ENCODE peak calls at places on chromosomes 12 and 14, in five cellular contexts. One of them, this sample, is unnamed. For H3K4me1 and H3K27me3, the result is how much of the 10 kb centered on the place peaks cover.

GRCh38 chr12:31900271-31900670 is 58.9 kb upstream of the RESF1 start:
- DNase-seq in NT2/D1: no peak
- DNase-seq in IMR-90: no peak
- DNase-seq in fibroblast of lung: no peak
- DNase-seq in uterus: no peak
- DNase-seq in this sample: no peak

GRCh38 chr14:73717998-73718741 is 4.0 kb upstream of the PNMA1 start:
- DNase-seq in NT2/D1: no peak
- DNase-seq in IMR-90: peak
- DNase-seq in fibroblast of lung: peak
- DNase-seq in uterus: peak
- DNase-seq in this sample: no peak

GRCh38 chr12:92551853-92552397 is 150.9 kb upstream of the PLEKHG7 start:
- DNase-seq in NT2/D1: no peak
- DNase-seq in IMR-90: peak
- DNase-seq in fibroblast of lung: peak
- DNase-seq in uterus: no peak
- DNase-seq in this sample: no peak

GRCh38 chr14:104892517-104893434 is 27.7 kb downstream of the CEP170B start:
- DNase-seq in NT2/D1: no peak
- DNase-seq in IMR-90: no peak
- DNase-seq in fibroblast of lung: no peak
- DNase-seq in uterus: peak
- DNase-seq in this sample: peak

GRCh38 chr12:49098035-49098451 is 3.4 kb upstream of the DHH start:
- DNase-seq in NT2/D1: peak
- DNase-seq in IMR-90: peak
- DNase-seq in fibroblast of lung: peak
- DNase-seq in uterus: no peak
- DNase-seq in this sample: peak

GRCh38 chr12:31732926-31733548 is 4.2 kb upstream of the AMN1 start:
- DNase-seq in NT2/D1: peak
- DNase-seq in IMR-90: peak
- DNase-seq in fibroblast of lung: peak
- DNase-seq in uterus: no peak
- DNase-seq in this sample: no peak

GRCh38 chr14:22887260-22887989 is 4.4 kb downstream of the REM2 start:
- DNase-seq in NT2/D1: peak
- DNase-seq in IMR-90: peak
- DNase-seq in fibroblast of lung: peak
- DNase-seq in uterus: peak
- DNase-seq in this sample: no peak

GRCh38 chr12:50246873-50247612 is 36.3 kb downstream of the LIMA1 start:
- DNase-seq in NT2/D1: no peak
- DNase-seq in IMR-90: peak
- DNase-seq in fibroblast of lung: peak
- DNase-seq in uterus: peak
- DNase-seq in this sample: no peak

GRCh38 chr12:97005612-97006011 is 98.6 kb downstream of the NEDD1 start:
- DNase-seq in NT2/D1: no peak
- DNase-seq in IMR-90: no peak
- DNase-seq in fibroblast of lung: no peak
- DNase-seq in uterus: no peak
- DNase-seq in this sample: no peak

GRCh38 chr12:100404769-100405407 is 48.0 kb downstream of the SLC17A8 start:
- DNase-seq in NT2/D1: peak
- DNase-seq in IMR-90: peak
- DNase-seq in fibroblast of lung: peak
- DNase-seq in uterus: no peak
- DNase-seq in this sample: peak

GRCh38 chr12:43241971-43242370 is 310.0 kb downstream of the ADAMTS20 start:
- DNase-seq in NT2/D1: no peak
- DNase-seq in IMR-90: peak
- DNase-seq in fibroblast of lung: peak
- DNase-seq in uterus: no peak
- DNase-seq in this sample: no peak

GRCh38 chr14:63922696-63923421 is 70.1 kb downstream of the SYNE2 start:
- DNase-seq in NT2/D1: no peak
- DNase-seq in IMR-90: peak
- DNase-seq in fibroblast of lung: peak
- DNase-seq in uterus: no peak
- DNase-seq in this sample: no peak

GRCh38 chr12:105317942-105318614 is 12.4 kb upstream of the C12orf75 start:
- DNase-seq in NT2/D1: no peak
- DNase-seq in IMR-90: no peak
- DNase-seq in fibroblast of lung: peak
- DNase-seq in uterus: no peak
- DNase-seq in this sample: no peak

GRCh38 chr14:94707494-94707893 is 62.4 kb downstream of the GSC start:
- DNase-seq in NT2/D1: peak
- DNase-seq in IMR-90: no peak
- DNase-seq in fibroblast of lung: no peak
- DNase-seq in uterus: no peak
- DNase-seq in this sample: no peak

GRCh38 chr12:113724703-113725556 is 241.2 kb downstream of the RBM19 start:
- DNase-seq in NT2/D1: no peak
- DNase-seq in IMR-90: no peak
- DNase-seq in fibroblast of lung: no peak
- DNase-seq in uterus: no peak
- DNase-seq in this sample: no peak

GRCh38 chr12:13573698-13574321 is 377.3 kb downstream of the EMP1 start:
- DNase-seq in NT2/D1: no peak
- DNase-seq in IMR-90: peak
- DNase-seq in fibroblast of lung: peak
- DNase-seq in uterus: no peak
- DNase-seq in this sample: no peak

GRCh38 chr14:22391908-22392307 is 197.1 kb downstream of the DAD1 start:
- DNase-seq in NT2/D1: peak
- DNase-seq in IMR-90: peak
- DNase-seq in fibroblast of lung: peak
- DNase-seq in uterus: peak
- DNase-seq in this sample: peak

GRCh38 chr12:65532162-65532561 is 253.7 kb downstream of the MSRB3 start:
- DNase-seq in NT2/D1: no peak
- DNase-seq in IMR-90: peak
- DNase-seq in fibroblast of lung: peak
- DNase-seq in uterus: no peak
- DNase-seq in this sample: no peak

GRCh38 chr12:91687052-91688017 is 458.3 kb downstream of the BTG1 start:
- DNase-seq in NT2/D1: no peak
- DNase-seq in IMR-90: no peak
- DNase-seq in fibroblast of lung: peak
- DNase-seq in uterus: no peak
- DNase-seq in this sample: no peak

GRCh38 chr14:90049390-90049789 is 12.4 kb upstream of the KCNK13 start:
- DNase-seq in NT2/D1: no peak
- DNase-seq in IMR-90: no peak
- DNase-seq in fibroblast of lung: no peak
- DNase-seq in uterus: no peak
- DNase-seq in this sample: no peak

GRCh38 chr14:104436047-104436531 is 143.5 kb upstream of the C14orf180 start:
- DNase-seq in NT2/D1: no peak
- DNase-seq in IMR-90: no peak
- DNase-seq in fibroblast of lung: peak
- DNase-seq in uterus: no peak
- DNase-seq in this sample: no peak

GRCh38 chr12:25054783-25055144 is 105.9 kb upstream of the BCAT1 start:
- DNase-seq in NT2/D1: no peak
- DNase-seq in IMR-90: peak
- DNase-seq in fibroblast of lung: peak
- DNase-seq in uterus: no peak
- DNase-seq in this sample: no peak

GRCh38 chr14:94897092-94897491 is 127.2 kb upstream of the GSC start:
- DNase-seq in NT2/D1: no peak
- DNase-seq in IMR-90: no peak
- DNase-seq in fibroblast of lung: peak
- DNase-seq in uterus: peak
- DNase-seq in this sample: no peak

GRCh38 chr12:111034148-111034910 is 114.0 kb upstream of the MYL2 start:
- DNase-seq in NT2/D1: no peak
- DNase-seq in IMR-90: no peak
- DNase-seq in fibroblast of lung: peak
- DNase-seq in uterus: no peak
- DNase-seq in this sample: peak

GRCh38 chr12:52139579-52140062 is 52.2 kb downstream of the KRT80 start:
- DNase-seq in NT2/D1: no peak
- DNase-seq in IMR-90: peak
- DNase-seq in fibroblast of lung: no peak
- DNase-seq in uterus: no peak
- DNase-seq in this sample: peak

GRCh38 chr12:109704371-109705098 is 9.1 kb upstream of the FAM222A start:
- DNase-seq in NT2/D1: no peak
- DNase-seq in IMR-90: no peak
- DNase-seq in fibroblast of lung: no peak
- DNase-seq in uterus: no peak
- DNase-seq in this sample: no peak

GRCh38 chr14:98218213-98218612 is 1053.8 kb downstream of the BCL11B start:
- DNase-seq in NT2/D1: no peak
- DNase-seq in IMR-90: no peak
- DNase-seq in fibroblast of lung: no peak
- DNase-seq in uterus: no peak
- DNase-seq in this sample: no peak

GRCh38 chr14:85607571-85608219 is 77.8 kb downstream of the FLRT2 start:
- DNase-seq in NT2/D1: no peak
- DNase-seq in IMR-90: peak
- DNase-seq in fibroblast of lung: peak
- DNase-seq in uterus: no peak
- DNase-seq in this sample: no peak

GRCh38 chr12:49357099-49357678 is 10.1 kb upstream of the SPATS2 start:
- DNase-seq in NT2/D1: no peak
- DNase-seq in IMR-90: peak
- DNase-seq in fibroblast of lung: peak
- DNase-seq in uterus: no peak
- DNase-seq in this sample: peak

GRCh38 chr12:56947633-56948535 is 9.5 kb downstream of the RDH16 start:
- DNase-seq in NT2/D1: no peak
- DNase-seq in IMR-90: no peak
- DNase-seq in fibroblast of lung: peak
- DNase-seq in uterus: no peak
- DNase-seq in this sample: no peak

GRCh38 chr14:75689012-75689411 is 28.0 kb downstream of the TTLL5 start:
- DNase-seq in NT2/D1: no peak
- DNase-seq in IMR-90: peak
- DNase-seq in fibroblast of lung: peak
- DNase-seq in uterus: peak
- DNase-seq in this sample: no peak

GRCh38 chr14:95460647-95461478 is 55.6 kb downstream of the SYNE3 start:
- DNase-seq in NT2/D1: peak
- DNase-seq in IMR-90: peak
- DNase-seq in fibroblast of lung: peak
- DNase-seq in uterus: peak
- DNase-seq in this sample: no peak

GRCh38 chr12:93154753-93155475 is 222.8 kb upstream of the NUDT4 start:
- DNase-seq in NT2/D1: no peak
- DNase-seq in IMR-90: peak
- DNase-seq in fibroblast of lung: no peak
- DNase-seq in uterus: no peak
- DNase-seq in this sample: no peak

GRCh38 chr12:113162102-113163029 is 12.8 kb downstream of the CFAP73 start:
- DNase-seq in NT2/D1: no peak
- DNase-seq in IMR-90: peak
- DNase-seq in fibroblast of lung: peak
- DNase-seq in uterus: no peak
- DNase-seq in this sample: peak

GRCh38 chr12:120544691-120545090 is 10.5 kb downstream of the RNF10 start:
- DNase-seq in NT2/D1: no peak
- DNase-seq in IMR-90: no peak
- DNase-seq in fibroblast of lung: no peak
- DNase-seq in uterus: no peak
- DNase-seq in this sample: no peak

GRCh38 chr14:53180272-53181221 is 27.4 kb upstream of the DDHD1 start:
- DNase-seq in NT2/D1: peak
- DNase-seq in IMR-90: peak
- DNase-seq in fibroblast of lung: peak
- DNase-seq in uterus: no peak
- DNase-seq in this sample: peak

DNA sequence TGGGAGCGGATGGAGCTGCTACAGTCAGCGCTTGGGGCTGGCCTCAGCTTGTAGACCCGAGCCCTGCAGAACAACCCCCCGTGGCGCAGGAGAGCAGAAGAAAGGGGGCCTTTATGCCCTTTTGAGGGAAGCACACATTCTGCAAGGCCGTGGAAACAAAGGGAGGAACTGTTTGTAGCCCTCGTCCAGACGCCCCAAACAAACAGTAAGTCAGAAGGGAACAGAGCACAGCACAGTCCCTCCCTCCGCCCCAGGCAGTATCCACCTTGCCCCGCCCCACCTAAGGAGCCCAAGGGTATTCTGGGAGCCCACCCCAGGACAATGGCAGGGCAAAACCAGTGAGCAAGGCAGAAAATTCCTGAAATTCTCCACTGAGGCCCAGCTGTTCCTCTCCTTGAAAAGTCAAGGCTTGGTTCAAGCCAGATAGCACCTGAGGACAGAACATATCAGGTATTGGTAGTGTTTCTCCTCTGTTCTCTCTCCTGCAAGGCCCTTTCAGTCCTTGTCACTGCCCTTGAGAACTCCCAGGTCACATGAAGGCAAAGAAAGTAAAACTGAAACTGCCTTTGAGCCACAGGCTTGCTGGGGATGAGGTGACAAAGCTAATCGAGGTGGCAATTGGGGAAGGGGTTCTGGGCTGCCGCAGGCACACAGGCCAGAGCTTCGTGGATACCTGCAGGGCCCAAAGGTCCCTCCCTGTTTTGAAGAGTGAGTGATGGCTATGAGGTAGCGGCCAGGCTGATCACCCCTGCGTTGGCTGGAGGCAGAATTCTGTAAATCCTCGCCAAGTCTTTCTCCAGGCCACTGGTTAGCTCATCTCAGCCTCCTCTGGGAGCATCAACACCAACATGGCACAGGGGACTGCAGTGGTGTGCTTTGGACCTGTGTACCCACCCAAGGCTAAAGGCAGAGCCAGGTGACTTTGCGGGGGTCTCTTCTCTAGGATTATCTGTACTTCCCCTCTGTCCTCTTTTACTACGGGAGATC is 499 bp downstream of the DGLUCY start:
- DNase-seq in NT2/D1: peak
- DNase-seq in IMR-90: peak
- DNase-seq in fibroblast of lung: peak
- DNase-seq in uterus: peak
- DNase-seq in this sample: peak
- H3K4me1 ChIP-seq in NT2/D1: under half
- H3K4me1 ChIP-seq in IMR-90: under half
- H3K4me1 ChIP-seq in fibroblast of lung: under half
- H3K4me1 ChIP-seq in uterus: under half
- H3K4me1 ChIP-seq in this sample: half or more

GRCh38 chr12:4911316-4911994 is 1.8 kb downstream of the KCNA1 start:
- DNase-seq in NT2/D1: no peak
- DNase-seq in IMR-90: no peak
- DNase-seq in fibroblast of lung: no peak
- DNase-seq in uterus: no peak
- DNase-seq in this sample: no peak
- H3K27me3 ChIP-seq in NT2/D1: half or more
- H3K27me3 ChIP-seq in IMR-90: under half
- H3K27me3 ChIP-seq in fibroblast of lung: under half
- H3K27me3 ChIP-seq in uterus: under half
- H3K27me3 ChIP-seq in this sample: under half

GRCh38 chr12:6338955-6339761 is 2.7 kb downstream of the TNFRSF1A start:
- DNase-seq in NT2/D1: no peak
- DNase-seq in IMR-90: no peak
- DNase-seq in fibroblast of lung: no peak
- DNase-seq in uterus: no peak
- DNase-seq in this sample: no peak
- H3K4me3 ChIP-seq in NT2/D1: peak
- H3K4me3 ChIP-seq in IMR-90: peak
- H3K4me3 ChIP-seq in fibroblast of lung: peak
- H3K4me3 ChIP-seq in uterus: peak
- H3K4me3 ChIP-seq in this sample: peak

GRCh38 chr14:101849125-101849524 is 87.6 kb downstream of the PPP2R5C start:
- DNase-seq in NT2/D1: no peak
- DNase-seq in IMR-90: no peak
- DNase-seq in fibroblast of lung: no peak
- DNase-seq in uterus: no peak
- DNase-seq in this sample: peak
- H3K4me1 ChIP-seq in NT2/D1: under half
- H3K4me1 ChIP-seq in IMR-90: under half
- H3K4me1 ChIP-seq in fibroblast of lung: under half
- H3K4me1 ChIP-seq in uterus: under half
- H3K4me1 ChIP-seq in this sample: under half

This sample was measured in HAP-1.